ENCODE peak calls at places on chromosome 17, in four cellular contexts. V is AG04450; F is CD4-positive, CD25-positive, alpha-beta regulatory T cell; C is mesendoderm. J is an unnamed sample.

GRCh38 chr17:19830061-19830460 is 37.7 kb downstream of the ULK2 start:
- DNase-seq in C (no peak), F (no peak), V (no peak), J (no peak)

GRCh38 chr17:10631048-10631700 is 25.9 kb downstream of the MYH3 start:
- DNase-seq in C (peak; percentile 30), V (no peak), F (no peak), J (peak; percentile 24)

GRCh38 chr17:37261286-37261685 is 114.5 kb upstream of the C17orf78 start:
- DNase-seq in C (no peak), F (no peak), V (no peak), J (no peak)

GRCh38 chr17:63491976-63492575 is 15.2 kb downstream of the ACE start:
- DNase-seq in C (no peak), F (no peak), V (no peak), J (no peak)

GRCh38 chr17:47802341-47803022 is 19.1 kb downstream of the OSBPL7 start:
- DNase-seq in V (no peak), C (peak; percentile 74), F (peak; percentile 31), J (peak; percentile 61)

GRCh38 chr17:28078443-28079229 is 36.2 kb downstream of the NLK start:
- DNase-seq in C (no peak), F (no peak), V (no peak), J (no peak)

GRCh38 chr17:56172517-56172982 is 19.3 kb downstream of the ANKFN1 start:
- DNase-seq in F (no peak), C (peak; percentile 38), V (no peak), J (no peak)

GRCh38 chr17:53722407-53722806 is 100.3 kb upstream of the KIF2B start:
- DNase-seq in F (no peak), V (peak; percentile 56), C (peak; percentile 73), J (no peak)

GRCh38 chr17:63439682-63440081 is 6.4 kb downstream of the CYB561 start:
- DNase-seq in V (no peak), C (no peak), F (no peak), J (peak; percentile 35)

GRCh38 chr17:68239967-68240366 is 7.9 kb upstream of the AMZ2 start:
- DNase-seq in C (no peak), F (no peak), V (no peak), J (no peak)

GRCh38 chr17:7916799-7917198 is 710 bp upstream of the RNF227 start:
- DNase-seq in F (no peak), V (no peak), C (no peak), J (peak; percentile 26)

GRCh38 chr17:70604854-70605253 is 435.5 kb downstream of the KCNJ2 start:
- DNase-seq in C (peak; percentile 37), V (no peak), F (no peak), J (no peak)

GRCh38 chr17:61635913-61636432 is 45.0 kb upstream of the NACA2 start:
- DNase-seq in V (peak; percentile 29), F (peak; percentile 45), C (peak; percentile 62), J (peak; percentile 66)

GRCh38 chr17:78789663-78790181 is 7.6 kb upstream of the CYTH1 start:
- DNase-seq in C (no peak), F (peak; percentile 35), V (peak; percentile 61), J (no peak)

GRCh38 chr17:80101160-80101945 is at the start of gene GAA:
- DNase-seq in C (peak; percentile 85), F (peak; percentile 81), V (no peak), J (peak; percentile 87)

GRCh38 chr17:19332371-19333131 is 30.0 kb downstream of the B9D1 start:
- DNase-seq in F (no peak), C (no peak), V (no peak), J (no peak)

GRCh38 chr17:3761061-3761917 is 37.6 kb downstream of the HASPIN start:
- DNase-seq in C (no peak), F (no peak), V (no peak), J (no peak)

GRCh38 chr17:27570578-27570914 is 60.4 kb upstream of the LGALS9 start:
- DNase-seq in V (no peak), C (no peak), F (no peak), J (no peak)

GRCh38 chr17:18992454-18993130 is 12.0 kb downstream of the FAM83G start:
- DNase-seq in F (no peak), V (no peak), C (no peak), J (peak; percentile 32)

GRCh38 chr17:67421869-67422273 is 44.8 kb downstream of the PITPNC1 start:
- DNase-seq in F (peak; percentile 38), C (peak; percentile 89), V (peak; percentile 42), J (peak; percentile 51)

GRCh38 chr17:5446786-5447185 is 7.8 kb upstream of the C1QBP start:
- DNase-seq in F (no peak), C (no peak), V (no peak), J (no peak)

GRCh38 chr17:33501185-33501584 is 208.1 kb upstream of the ASIC2 start:
- DNase-seq in V (no peak), F (no peak), C (no peak), J (no peak)

GRCh38 chr17:59366773-59367656 is 35.6 kb downstream of the YPEL2 start:
- DNase-seq in V (no peak), C (peak; percentile 96), F (no peak), J (no peak)

GRCh38 chr17:50946223-50946890 is 80.2 kb upstream of the TOB1 start:
- DNase-seq in V (no peak), F (no peak), C (no peak), J (no peak)

GRCh38 chr17:19579867-19580565 is 46.4 kb downstream of the SLC47A1 start:
- DNase-seq in F (no peak), V (no peak), C (peak; percentile 23), J (no peak)

GRCh38 chr17:8801135-8801840 is 2.1 kb upstream of the MFSD6L start:
- DNase-seq in V (no peak), F (no peak), C (no peak), J (no peak)

GRCh38 chr17:1274243-1274608 is 4.0 kb downstream of the BHLHA9 start:
- DNase-seq in V (no peak), C (no peak), F (no peak), J (no peak)
- H3K27me3 ChIP-seq in V (peaks cover 38% of the 10 kb centered on the region), C (no peaks in the 10 kb centered on the region), F (no peaks in the 10 kb centered on the region), J (no peaks in the 10 kb centered on the region)

DNA sequence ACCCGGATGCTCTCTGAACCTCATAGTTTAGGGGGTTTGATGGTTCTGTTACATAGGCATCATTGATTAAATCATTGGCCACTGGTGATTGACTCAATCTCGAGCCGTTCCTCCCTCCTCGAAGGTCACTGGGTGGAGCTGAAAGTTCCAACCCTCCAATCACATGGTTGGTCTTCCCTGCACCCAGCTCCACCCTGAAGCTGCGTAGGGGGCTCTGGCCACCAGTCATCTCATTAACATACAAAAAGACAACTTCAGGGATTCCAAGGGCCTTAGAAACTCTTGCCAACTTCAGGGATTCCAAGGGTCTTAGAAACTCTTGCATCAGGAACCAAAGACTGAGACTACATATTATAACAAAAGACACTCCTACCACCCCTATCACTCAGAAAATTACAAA is 306.5 kb upstream of the TNRC6C start:
- DNase-seq in V (no peak), C (peak; percentile 77), F (no peak), J (no peak)
- H3K27me3 ChIP-seq in V (peaks cover 17% of the 10 kb centered on the region), C (no peaks in the 10 kb centered on the region), F (no peaks in the 10 kb centered on the region), J (no peaks in the 10 kb centered on the region)

GRCh38 chr17:39737331-39737760 is 392 bp upstream of the GRB7 start:
- DNase-seq in F (no peak), C (no peak), V (no peak), J (no peak)
- H3K27me3 ChIP-seq in F (no peaks in the 10 kb centered on the region), C (no peaks in the 10 kb centered on the region), V (peaks cover 29% of the 10 kb centered on the region), J (no peaks in the 10 kb centered on the region)

GRCh38 chr17:82382933-82383255 is 11.3 kb downstream of the UTS2R start:
- DNase-seq in V (no peak), F (no peak), C (no peak), J (no peak)
- H3K27me3 ChIP-seq in V (peaks cover 55% of the 10 kb centered on the region), F (no peaks in the 10 kb centered on the region), C (no peaks in the 10 kb centered on the region), J (no peaks in the 10 kb centered on the region)

GRCh38 chr17:72107100-72107499 is 13.7 kb upstream of the SOX9 start:
- DNase-seq in C (no peak), V (no peak), F (no peak), J (no peak)

GRCh38 chr17:72110953-72111339 is 9.9 kb upstream of the SOX9 start:
- DNase-seq in C (no peak), V (no peak), F (no peak), J (no peak)

GRCh38 chr17:72113751-72114150 is 7.1 kb upstream of the SOX9 start:
- DNase-seq in C (no peak), F (no peak), V (no peak), J (no peak)

GRCh38 chr17:72111374-72111773 is 9.4 kb upstream of the SOX9 start:
- DNase-seq in F (no peak), V (no peak), C (no peak), J (no peak)

GRCh38 chr17:72110231-72110952 is 10.4 kb upstream of the SOX9 start:
- DNase-seq in F (no peak), C (no peak), V (no peak), J (no peak)
- H3K27me3 ChIP-seq in F (peaks cover 8% of the 10 kb centered on the region), C (no peaks in the 10 kb centered on the region), V (no peaks in the 10 kb centered on the region), J (no peaks in the 10 kb centered on the region)

GRCh38 chr17:42877037-42877436 is 23.6 kb upstream of the G6PC1 start:
- DNase-seq in C (no peak), F (no peak), V (no peak), J (no peak)
- H3K27me3 ChIP-seq in C (no peaks in the 10 kb centered on the region), F (no peaks in the 10 kb centered on the region), V (peaks cover 43% of the 10 kb centered on the region), J (peaks cover 14% of the 10 kb centered on the region)